ENCODE peak calls at places on chromosomes 6 and 20, in five cellular contexts. Z, A, B, Q and L are unnamed samples.

GRCh38 chr20:45919951-45920794 is 8.2 kb upstream of the PLTP start:
- DNase-seq in A (peak), Q (no peak), Z (no peak), B (no peak), L (peak)

GRCh38 chr6:2141644-2142290 is 103.6 kb downstream of the GMDS start:
- DNase-seq in B (no peak), A (no peak), Z (no peak), Q (no peak), L (no peak)

GRCh38 chr20:48970681-48971370 is 49.3 kb downstream of the ARFGEF2 start:
- DNase-seq in B (no peak), A (no peak), Z (no peak), Q (no peak), L (no peak)

GRCh38 chr6:117938324-117938995 is 31.4 kb downstream of the SLC35F1 start:
- DNase-seq in A (no peak), Z (no peak), Q (no peak), B (no peak), L (no peak)

GRCh38 chr6:111985202-111985731 is 68.6 kb upstream of the CCN6 start:
- DNase-seq in Q (no peak), Z (no peak), A (peak), B (no peak), L (peak)

GRCh38 chr6:18585032-18585573 is 198.0 kb downstream of the RNF144B start:
- DNase-seq in Z (no peak), Q (no peak), A (peak), B (peak), L (peak)

GRCh38 chr6:120894077-120894476 is 440.2 kb downstream of the TBC1D32 start:
- DNase-seq in Z (no peak), A (no peak), B (no peak), Q (no peak), L (no peak)

GRCh38 chr20:63361507-63362425 is 617 bp upstream of the CHRNA4 start:
- DNase-seq in Z (no peak), B (no peak), Q (no peak), A (no peak), L (no peak)

GRCh38 chr20:37243076-37243936 is 18.3 kb downstream of the GHRH start:
- DNase-seq in Z (no peak), Q (no peak), B (no peak), A (no peak), L (no peak)

GRCh38 chr6:151414641-151415260 is 23.4 kb upstream of the ZBTB2 start:
- DNase-seq in B (no peak), Q (no peak), Z (no peak), A (no peak), L (no peak)
- H3K4me3 ChIP-seq in B (no peak), Q (no peak), Z (no peak), A (no peak), L (no peak)

GRCh38 chr6:6248651-6249050 is 71.8 kb downstream of the F13A1 start:
- DNase-seq in B (no peak), Z (no peak), A (no peak), Q (no peak), L (no peak)
- TF ChIP-seq CTCF in B (no peak), Z (no peak), A (no peak), Q (no peak), L (no peak)

GRCh38 chr20:57079016-57080005 is 187.1 kb downstream of the BMP7 start:
- DNase-seq in Z (no peak), B (no peak), Q (no peak), A (no peak), L (no peak)
- H3K4me3 ChIP-seq in Z (no peak), B (no peak), Q (no peak), A (no peak), L (no peak)

GRCh38 chr6:51352506-51353029 is 533.9 kb downstream of the TFAP2B start:
- DNase-seq in A (no peak), Q (no peak), B (no peak), Z (no peak), L (no peak)

GRCh38 chr6:51349866-51350265 is 531.2 kb downstream of the TFAP2B start:
- DNase-seq in A (no peak), Z (no peak), B (no peak), Q (no peak), L (no peak)

DNA sequence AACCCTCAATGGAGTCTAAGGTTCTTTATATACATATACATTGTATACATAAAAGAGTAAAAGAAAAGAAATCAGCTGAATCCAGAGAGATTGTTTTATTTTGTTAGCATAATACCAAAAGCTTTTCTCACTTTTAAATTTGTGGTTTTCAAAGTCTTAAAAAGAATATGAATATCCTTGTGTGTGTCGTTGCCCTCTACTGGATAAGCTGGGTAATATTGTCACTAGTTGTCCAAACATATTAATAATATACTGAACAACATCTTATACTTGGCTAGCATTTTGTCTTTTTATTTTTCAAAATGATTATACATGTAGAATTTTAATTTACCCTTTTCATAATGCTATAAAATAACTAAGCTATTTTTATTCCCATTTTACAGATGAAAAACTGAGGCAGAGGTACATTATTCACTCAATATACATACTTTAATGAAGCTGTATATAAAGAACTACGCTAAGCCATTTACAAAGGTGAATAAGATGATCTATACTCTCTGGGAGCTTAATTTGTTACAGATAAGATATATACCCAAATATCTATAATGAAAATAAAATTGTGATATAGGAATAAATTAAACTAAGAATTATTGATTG is 531.7 kb downstream of the TFAP2B start:
- DNase-seq in A (no peak), Q (no peak), B (no peak), Z (no peak), L (no peak)
- TF ChIP-seq CTCF in A (peak), Q (no peak), B (no peak), Z (peak), L (no peak)